ENCODE peak calls at places on chromosomes 1 and 21, in five cellular contexts. D is Jurkat, Clone E6-1; U is ureter; B is Calu3; L is brain microvascular endothelial cell. X is an unnamed sample.

GRCh38 chr1:39720094-39720999 is 18.3 kb upstream of the PPIE start:
- DNase-seq in D (peak), L (peak), U (no peak), B (no peak), X (no peak)

GRCh38 chr21:42580793-42581201 is 67.1 kb downstream of the SLC37A1 start:
- DNase-seq in D (no peak), B (no peak), U (no peak), L (no peak), X (no peak)

GRCh38 chr1:2821970-2822620 is 20.6 kb upstream of the TTC34 start:
- DNase-seq in U (no peak), B (peak), D (no peak), L (no peak), X (no peak)

GRCh38 chr1:52814465-52814864 is 28.1 kb upstream of the ZYG11A start:
- DNase-seq in L (no peak), D (no peak), U (no peak), B (peak), X (no peak)

GRCh38 chr1:3688356-3688755 is 36.0 kb downstream of the TP73 start:
- DNase-seq in U (no peak), D (no peak), B (no peak), L (no peak), X (no peak)

GRCh38 chr21:43364851-43365424 is 62.0 kb downstream of the SIK1 start:
- DNase-seq in U (no peak), B (no peak), D (no peak), L (no peak), X (no peak)

GRCh38 chr21:18959817-18960216 is 556.2 kb upstream of the TMPRSS15 start:
- DNase-seq in L (no peak), D (no peak), B (no peak), U (no peak), X (no peak)

GRCh38 chr1:109140384-109140783 is 26.5 kb downstream of the ELAPOR1 start:
- DNase-seq in B (no peak), U (no peak), D (no peak), L (no peak), X (no peak)

GRCh38 chr1:3683197-3683596 is 30.9 kb downstream of the TP73 start:
- DNase-seq in B (no peak), L (no peak), U (no peak), D (no peak), X (no peak)

GRCh38 chr1:214264196-214264595 is 16.8 kb upstream of the SMYD2 start:
- DNase-seq in U (no peak), B (no peak), L (no peak), D (no peak), X (no peak)

GRCh38 chr1:237873487-237873927 is 17.2 kb downstream of the ZP4 start:
- DNase-seq in U (no peak), D (no peak), B (peak), L (peak), X (no peak)

GRCh38 chr1:30302808-30303310 is 420.5 kb downstream of the MATN1 start:
- DNase-seq in B (no peak), L (no peak), U (peak), D (peak), X (peak)

X was measured in esophagus muscularis mucosa.